ENCODE peak calls at places on chromosomes 13 and 19, in four cellular contexts. R, T, M and K are unnamed samples. For H3K4me1, the result is how much of the 10 kb centered on the place peaks cover.

GRCh38 chr19:46491975-46492682 is 3.5 kb downstream of the PNMA8B start:
- DNase-seq in T (no peak), R (no peak), M (no peak), K (no peak)

GRCh38 chr13:28268800-28269223 is 130.5 kb downstream of the PAN3 start:
- DNase-seq in M (no peak), T (no peak), R (no peak), K (no peak)

GRCh38 chr13:74206061-74206561 is 71.9 kb upstream of the KLF12 start:
- DNase-seq in M (peak), T (no peak), R (peak), K (peak)

GRCh38 chr19:19466201-19466600 is 49.1 kb downstream of the TSSK6 start:
- DNase-seq in M (no peak), R (no peak), T (no peak), K (no peak)

GRCh38 chr19:15251010-15251748 is 18.9 kb upstream of the EPHX3 start:
- DNase-seq in R (no peak), T (no peak), M (peak), K (peak)

GRCh38 chr13:43935878-43936277 is 56.2 kb downstream of the LACC1 start:
- DNase-seq in R (no peak), T (no peak), M (no peak), K (no peak)

GRCh38 chr13:40613192-40613818 is 53.1 kb downstream of the FOXO1 start:
- DNase-seq in T (peak), M (no peak), R (no peak), K (no peak)

GRCh38 chr19:45323671-45324081 is 1.0 kb upstream of the CKM start:
- DNase-seq in M (no peak), T (no peak), R (peak), K (peak)

GRCh38 chr13:23671902-23672301 is 101.7 kb downstream of the TNFRSF19 start:
- DNase-seq in R (no peak), T (no peak), M (peak), K (no peak)

GRCh38 chr13:47499358-47500150 is 501.5 kb downstream of the SUCLA2 start:
- DNase-seq in R (no peak), M (peak), T (no peak), K (no peak)

DNA sequence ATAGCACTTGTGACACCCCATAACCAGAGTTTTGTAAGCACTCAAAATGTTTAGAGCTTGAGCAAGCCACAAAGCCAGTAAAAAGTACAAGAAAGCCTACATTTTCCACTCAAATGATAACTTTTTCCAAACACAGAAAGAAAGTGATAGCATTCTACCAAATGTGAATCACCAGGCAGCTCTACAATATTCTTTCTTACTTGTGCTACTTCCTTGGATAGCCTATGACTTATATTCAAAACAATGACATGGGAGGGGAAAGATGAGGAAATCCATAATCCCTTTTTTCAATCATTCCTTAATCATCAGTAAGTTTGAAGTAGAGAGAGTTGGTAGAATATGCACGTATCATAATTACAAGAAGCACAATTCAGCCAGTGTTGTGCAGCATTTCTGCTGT is 650.8 kb upstream of the PCDH9 start:
- DNase-seq in M (no peak), T (no peak), R (no peak), K (no peak)
- H3K4me1 ChIP-seq in M (under half), T (under half), R (under half), K (under half)

GRCh38 chr13:48507024-48507423 is 25.9 kb downstream of the RCBTB2 start:
- DNase-seq in T (no peak), M (no peak), R (no peak), K (no peak)

GRCh38 chr13:48505597-48506091 is 27.2 kb downstream of the RCBTB2 start:
- DNase-seq in R (no peak), T (peak), M (peak), K (no peak)

GRCh38 chr13:48504606-48505369 is 28.1 kb downstream of the RCBTB2 start:
- DNase-seq in M (no peak), R (no peak), T (no peak), K (no peak)

GRCh38 chr13:48508001-48508400 is 24.9 kb downstream of the RCBTB2 start:
- DNase-seq in T (no peak), R (no peak), M (no peak), K (no peak)

GRCh38 chr13:48506092-48506701 is 26.7 kb downstream of the RCBTB2 start:
- DNase-seq in R (no peak), T (no peak), M (no peak), K (no peak)
- H3K4me1 ChIP-seq in R (under half), T (under half), M (under half), K (under half)

DNA sequence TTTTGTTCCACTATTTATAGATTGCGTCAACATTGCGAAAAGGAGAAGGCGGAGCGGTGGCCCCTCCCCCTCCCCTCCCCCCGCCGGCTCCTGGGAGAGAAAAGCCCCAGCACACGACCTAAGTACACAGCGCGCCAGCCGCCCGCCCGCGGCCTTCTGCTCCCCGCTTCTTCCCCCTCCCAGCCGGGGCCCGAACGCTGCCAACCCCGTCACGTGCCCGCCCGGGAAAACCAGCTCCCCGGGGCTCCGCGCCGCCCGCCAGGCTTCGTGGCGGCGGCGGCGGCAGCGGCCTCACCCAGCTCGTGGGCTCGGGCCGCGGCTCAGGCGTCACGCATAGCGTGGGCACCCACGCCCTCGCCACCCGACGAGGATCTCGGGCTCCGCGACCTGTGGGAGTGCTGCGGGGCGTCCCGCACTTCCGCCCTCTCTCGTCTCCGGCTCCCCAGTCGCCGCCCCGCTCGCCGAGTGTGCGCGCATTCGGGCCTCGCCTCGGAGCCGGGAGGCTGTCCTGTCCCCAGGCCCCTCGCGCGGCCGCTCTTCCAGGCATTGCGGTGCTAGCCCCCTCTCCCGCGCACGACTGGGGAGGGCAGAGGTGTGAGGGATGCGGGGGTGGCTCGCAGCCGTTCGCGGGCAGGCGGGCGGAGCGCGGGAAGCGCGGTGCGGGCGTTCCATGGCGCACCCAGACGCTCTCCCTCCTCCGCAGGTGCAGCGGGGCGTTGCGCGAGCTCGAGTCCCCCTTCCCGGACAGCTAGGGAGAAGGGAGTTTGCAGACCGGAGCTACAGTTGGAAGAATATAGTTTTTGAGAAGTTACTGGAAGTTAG is 110.5 kb downstream of the KCNRG start:
- DNase-seq in T (peak), M (peak), R (peak), K (peak)
- H3K4me1 ChIP-seq in T (under half), M (under half), R (under half), K (under half)

GRCh38 chr13:39186205-39186880 is 148.1 kb downstream of the NHLRC3 start:
- DNase-seq in R (no peak), M (no peak), T (no peak), K (no peak)
- H3K4me1 ChIP-seq in R (under half), M (under half), T (under half), K (under half)